ENCODE peak calls at places on chromosomes 11 and 22, in six cellular contexts. A is HEK293T, J is A549, P is IMR-90, M is K562, U is HepG2. W is an unnamed sample.

GRCh38 chr11:76615950-76616349 is 54.6 kb downstream of the LRRC32 start:
- DNase-seq in M (no peak), U (no peak), A (no peak), J (no peak), P (peak; percentile 38), W (no peak)

GRCh38 chr11:35288817-35289541 is 130.4 kb downstream of the SLC1A2 start:
- DNase-seq in J (no peak), P (peak; percentile 80), M (no peak), U (no peak), A (no peak), W (no peak)

GRCh38 chr11:105344938-105345337 is 205.4 kb upstream of the CARD18 start:
- DNase-seq in U (no peak), J (no peak), A (no peak), P (no peak), M (no peak), W (no peak)

GRCh38 chr11:90133560-90134145 is 810 bp upstream of the NAALAD2 start:
- DNase-seq in P (no peak), J (no peak), M (no peak), A (no peak), U (peak; percentile 27), W (no peak)

GRCh38 chr22:37259540-37260029 is 15.5 kb upstream of the RAC2 start:
- DNase-seq in J (peak; percentile 57), P (peak; percentile 61), U (no peak), A (no peak), M (peak; percentile 68), W (no peak)

GRCh38 chr11:111531687-111532364 is 8.7 kb upstream of the LAYN start:
- DNase-seq in A (no peak), J (peak; percentile 75), M (no peak), U (no peak), P (peak; percentile 95), W (peak; percentile 8)

GRCh38 chr11:121291896-121292502 is 572 bp upstream of the SC5D start:
- DNase-seq in A (no peak), P (peak; percentile 5), M (peak; percentile 3), J (no peak), U (no peak), W (peak; percentile 51)

GRCh38 chr22:35739642-35740041 is 22.0 kb downstream of the APOL5 start:
- DNase-seq in A (peak; percentile 32), P (no peak), U (peak; percentile 18), J (peak; percentile 44), M (no peak), W (no peak)

GRCh38 chr22:27682438-27682837 is 119.1 kb downstream of the MN1 start:
- DNase-seq in J (no peak), P (no peak), U (no peak), M (peak; percentile 52), A (peak; percentile 69), W (no peak)

GRCh38 chr11:67698247-67698646 is 23.8 kb upstream of the ALDH3B2 start:
- DNase-seq in P (no peak), A (peak; percentile 47), U (peak; percentile 49), J (peak; percentile 72), M (peak; percentile 60), W (no peak)

GRCh38 chr11:109849946-109850345 is 243.2 kb upstream of the ZC3H12C start:
- DNase-seq in A (no peak), J (no peak), U (no peak), P (no peak), M (no peak), W (no peak)

GRCh38 chr11:78313181-78313788 is 104.3 kb downstream of the GAB2 start:
- DNase-seq in A (no peak), P (peak; percentile 79), U (peak; percentile 36), M (no peak), J (peak; percentile 24), W (no peak)

GRCh38 chr11:78220218-78221157 is 31.8 kb downstream of the USP35 start:
- DNase-seq in J (no peak), A (no peak), U (no peak), M (no peak), P (no peak), W (no peak)

GRCh38 chr11:11798586-11799438 is 43.0 kb upstream of the USP47 start:
- DNase-seq in U (peak; percentile 60), P (peak; percentile 78), M (peak; percentile 83), A (peak; percentile 28), J (peak; percentile 78), W (no peak)
- TF ChIP-seq BHLHE40 in U (peak; percentile 13), P (no peak), M (no peak), A (no peak), J (no peak), W (no peak)

DNA sequence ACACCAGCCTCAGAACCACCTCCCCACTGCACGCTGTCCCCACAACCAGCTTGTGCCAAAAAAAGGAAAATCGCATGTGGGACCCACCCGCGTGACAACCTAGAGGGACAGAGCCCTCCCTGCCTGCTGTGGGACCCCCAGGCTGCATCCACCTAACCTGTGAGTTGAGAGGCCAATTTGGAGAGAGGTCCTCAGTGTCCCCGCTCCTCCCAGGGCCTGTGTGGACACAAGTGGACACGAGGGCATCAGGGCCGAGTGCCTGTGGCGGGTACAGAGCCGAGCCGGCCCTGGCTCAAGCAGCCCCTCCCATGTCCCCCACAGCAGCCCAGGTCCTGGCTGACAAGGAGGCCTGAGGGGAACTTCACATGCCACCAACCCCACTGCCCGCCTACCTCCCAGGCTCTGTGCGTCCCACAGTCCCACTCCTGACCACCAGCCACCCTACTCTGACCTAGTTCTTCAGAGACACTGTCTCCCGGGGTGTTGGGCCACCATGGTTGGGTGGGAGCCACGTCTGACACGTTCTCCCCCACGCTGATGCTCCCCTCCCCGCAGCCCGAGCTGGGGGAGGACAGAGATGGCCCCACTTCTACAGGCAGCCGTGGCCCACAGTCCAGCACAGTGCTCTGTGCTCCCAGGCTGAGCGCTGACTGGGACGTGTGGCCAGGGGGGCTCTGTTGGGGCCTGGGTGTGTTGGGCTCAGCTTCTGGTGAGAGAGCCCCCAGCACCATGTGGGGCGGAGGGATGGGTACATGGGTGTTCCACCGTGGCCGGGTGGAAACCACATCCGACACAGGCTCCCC is 19.2 kb downstream of the SELENOO start:
- DNase-seq in U (no peak), M (no peak), A (no peak), P (no peak), J (no peak), W (no peak)
- TF ChIP-seq BHLHE40 in U (no peak), M (no peak), A (no peak), P (no peak), J (no peak), W (no peak)

GRCh38 chr22:33271390-33272161 is 213.4 kb upstream of the SYN3 start:
- DNase-seq in P (peak; percentile 13), J (no peak), A (no peak), U (no peak), M (no peak), W (peak; percentile 95)
- TF ChIP-seq BHLHE40 in P (no peak), J (no peak), A (no peak), U (no peak), M (no peak), W (peak; percentile 45)

DNA sequence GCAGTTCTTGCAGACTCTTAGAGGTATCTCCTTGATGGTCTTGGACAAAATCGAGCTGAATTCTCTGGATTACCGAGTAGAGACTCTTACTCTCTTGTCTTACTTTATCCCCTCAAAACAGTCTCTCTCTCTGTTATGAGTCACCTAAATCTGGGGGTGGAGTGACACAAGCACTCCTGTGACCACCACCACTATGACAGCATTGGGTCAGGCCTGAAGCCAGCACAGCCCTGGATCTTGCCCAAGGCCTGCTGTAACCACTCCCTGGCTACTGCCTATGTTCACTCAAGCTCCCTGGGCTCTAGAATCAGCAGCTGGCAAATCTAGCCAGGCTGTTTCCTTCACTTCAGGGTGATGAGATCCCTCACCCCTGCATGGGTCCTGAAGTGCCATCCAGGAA is 662.5 kb downstream of the LUZP2 start:
- DNase-seq in U (no peak), A (no peak), P (peak; percentile 30), J (no peak), M (no peak), W (no peak)
- TF ChIP-seq BHLHE40 in U (no peak), A (no peak), P (no peak), J (no peak), M (no peak), W (no peak)

DNA sequence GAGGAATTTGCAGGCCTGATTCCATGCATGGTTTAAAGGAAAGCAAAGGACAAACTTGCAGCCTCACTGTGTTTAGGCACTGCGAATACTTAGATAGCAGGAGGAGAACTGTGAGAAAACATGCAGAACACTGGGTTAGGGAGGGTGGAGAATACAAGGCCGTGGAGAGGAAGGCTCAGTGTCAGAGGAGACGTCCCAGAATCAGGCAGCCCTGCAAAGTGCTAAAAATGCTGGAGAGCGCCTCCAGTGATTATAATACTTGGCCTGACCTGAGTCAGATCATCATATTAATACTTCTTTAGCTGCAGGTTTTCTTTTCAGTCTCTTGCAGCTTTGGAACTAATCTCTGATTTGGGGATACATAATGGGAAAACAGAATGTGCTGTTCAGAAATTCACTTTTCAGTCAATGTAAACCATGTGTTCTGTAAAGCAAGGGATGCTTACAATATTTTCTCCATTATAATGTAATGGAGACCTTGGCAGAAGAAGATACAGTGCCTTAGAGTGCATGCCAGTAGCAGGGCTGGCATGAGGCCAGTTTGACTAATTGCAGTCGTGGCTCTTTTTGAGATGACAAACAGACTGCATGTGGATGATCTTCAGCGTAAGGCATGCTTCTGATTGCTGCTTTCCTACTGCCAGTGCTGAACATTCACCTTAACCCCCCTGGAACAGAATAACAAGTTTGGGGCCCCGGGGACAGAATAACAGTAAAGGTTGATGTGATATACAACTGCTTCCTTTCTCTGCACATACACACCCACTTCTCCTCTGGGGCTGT is 16.8 kb downstream of the EXT2 start:
- DNase-seq in M (no peak), J (no peak), P (peak; percentile 76), U (no peak), A (no peak), W (no peak)
- TF ChIP-seq BHLHE40 in M (no peak), J (no peak), P (peak; percentile 14), U (no peak), A (no peak), W (no peak)

GRCh38 chr11:2809854-2810253 is 75.7 kb downstream of the CDKN1C start:
- DNase-seq in U (no peak), A (no peak), P (no peak), M (no peak), J (no peak), W (no peak)
- TF ChIP-seq BHLHE40 in U (no peak), A (no peak), P (no peak), M (no peak), J (no peak), W (no peak)

DNA sequence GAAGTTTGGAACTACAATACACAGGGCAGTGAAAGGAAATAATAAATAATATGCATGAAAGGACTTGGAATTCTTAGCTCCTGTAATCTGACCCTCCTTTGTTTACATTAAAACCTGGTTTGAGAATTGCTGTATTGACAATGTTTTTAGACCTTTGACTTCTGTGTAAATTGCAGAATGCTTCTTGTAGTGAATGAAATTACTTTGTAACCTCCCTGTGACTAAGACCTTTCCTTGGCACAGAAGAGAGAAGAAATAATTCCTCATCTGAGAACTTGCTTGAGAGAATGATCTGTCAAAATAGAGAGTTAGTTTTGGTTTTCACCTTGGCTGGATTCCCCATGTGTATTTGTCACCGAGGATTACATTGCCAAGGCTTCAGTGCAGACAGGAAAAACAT is 640.0 kb upstream of the ANO5 start:
- DNase-seq in P (no peak), J (peak; percentile 67), M (no peak), U (no peak), A (no peak), W (no peak)
- TF ChIP-seq BHLHE40 in P (no peak), J (no peak), M (no peak), U (no peak), A (no peak), W (no peak)